ENCODE peak calls at places on chromosome 2, in six cellular contexts. E is esophagus squamous epithelium, W is dermis microvascular lymphatic vessel endothelial cell, K is GM04503, I is PC-3, D is omental fat pad. F is an unnamed sample.

GRCh38 chr2:27191107-27191829 is 20.6 kb upstream of the ATRAID start:
- DNase-seq in E (no peak), W (peak), K (no peak), D (no peak), I (peak), F (no peak)

GRCh38 chr2:32832821-32833220 is 113.9 kb upstream of the LTBP1 start:
- DNase-seq in I (no peak), K (no peak), D (no peak), E (no peak), W (no peak), F (no peak)

GRCh38 chr2:219939647-219940046 is 312.2 kb downstream of the SLC4A3 start:
- DNase-seq in W (no peak), K (no peak), D (no peak), I (no peak), E (no peak), F (no peak)

GRCh38 chr2:231238694-231239093 is 40.3 kb downstream of the ARMC9 start:
- DNase-seq in K (no peak), I (no peak), W (no peak), E (no peak), D (no peak), F (no peak)

GRCh38 chr2:174485763-174486613 is 841 bp downstream of the GPR155 start:
- DNase-seq in I (peak), E (peak), D (no peak), W (no peak), K (no peak), F (peak)

GRCh38 chr2:238114851-238115660 is 14.9 kb downstream of the ESPNL start:
- DNase-seq in E (no peak), K (no peak), D (no peak), I (no peak), W (no peak), F (no peak)

GRCh38 chr2:65076345-65076710 is 20.1 kb downstream of the CEP68 start:
- DNase-seq in I (peak), W (no peak), D (no peak), K (no peak), E (no peak), F (no peak)

GRCh38 chr2:20544093-20544747 is 97.3 kb downstream of the RHOB start:
- DNase-seq in E (no peak), K (no peak), I (no peak), W (no peak), D (no peak), F (no peak)

GRCh38 chr2:129744649-129745048 is 234.8 kb upstream of the RAB6C start:
- DNase-seq in I (no peak), E (no peak), D (no peak), K (no peak), W (no peak), F (no peak)

GRCh38 chr2:82779981-82780380 is 1679.1 kb downstream of the SUCLG1 start:
- DNase-seq in K (no peak), D (no peak), I (peak), W (no peak), E (no peak), F (no peak)

GRCh38 chr2:20855456-20855855 is 32.6 kb upstream of the LDAH start:
- DNase-seq in W (no peak), I (no peak), D (no peak), E (no peak), K (no peak), F (no peak)

GRCh38 chr2:39871291-39871761 is 92.3 kb upstream of the THUMPD2 start:
- DNase-seq in K (peak), W (peak), E (no peak), I (peak), D (no peak), F (no peak)

GRCh38 chr2:119941981-119942513 is 70.8 kb upstream of the EPB41L5 start:
- DNase-seq in K (no peak), E (no peak), D (no peak), W (no peak), I (no peak), F (no peak)

GRCh38 chr2:152283392-152283791 is 51.6 kb upstream of the FMNL2 start:
- DNase-seq in D (no peak), E (no peak), K (no peak), I (no peak), W (no peak), F (no peak)

GRCh38 chr2:204517154-204517553 is 28.1 kb upstream of the PARD3B start:
- DNase-seq in E (no peak), K (no peak), D (no peak), I (no peak), W (no peak), F (no peak)

GRCh38 chr2:113167115-113167932 is 6.4 kb upstream of the PSD4 start:
- DNase-seq in E (no peak), W (no peak), K (no peak), I (no peak), D (no peak), F (peak)

GRCh38 chr2:168198476-168199192 is 48.8 kb downstream of the STK39 start:
- DNase-seq in W (no peak), I (peak), K (no peak), D (no peak), E (no peak), F (no peak)

GRCh38 chr2:231933916-231934401 is 7.8 kb upstream of the NPPC start:
- DNase-seq in D (no peak), I (no peak), K (no peak), E (no peak), W (no peak), F (no peak)

GRCh38 chr2:45554073-45554742 is 56.9 kb downstream of the SRBD1 start:
- DNase-seq in W (no peak), K (peak), D (no peak), E (no peak), I (no peak), F (no peak)

GRCh38 chr2:207531024-207531411 is 1.3 kb downstream of the CREB1 start:
- DNase-seq in D (no peak), I (no peak), W (no peak), K (no peak), E (no peak), F (no peak)

GRCh38 chr2:168536925-168537466 is 80.9 kb downstream of the CERS6 start:
- DNase-seq in E (no peak), K (no peak), W (no peak), I (peak), D (no peak), F (no peak)

GRCh38 chr2:207214446-207214845 is 48.7 kb upstream of the KLF7 start:
- DNase-seq in K (no peak), W (no peak), E (no peak), D (no peak), I (no peak), F (no peak)

GRCh38 chr2:42225573-42225972 is 56.4 kb downstream of the EML4 start:
- DNase-seq in D (no peak), W (no peak), K (no peak), E (no peak), I (no peak), F (no peak)

GRCh38 chr2:234165421-234165820 is 114.9 kb downstream of the SPP2 start:
- DNase-seq in K (peak), I (no peak), D (no peak), W (no peak), E (no peak), F (no peak)

GRCh38 chr2:27264753-27265535 is 2.1 kb upstream of the SLC30A3 start:
- DNase-seq in D (peak), W (peak), E (no peak), I (peak), K (no peak), F (peak)

GRCh38 chr2:6237261-6237660 is 545.1 kb downstream of the SOX11 start:
- DNase-seq in W (no peak), K (no peak), I (no peak), D (no peak), E (no peak), F (no peak)

GRCh38 chr2:11716689-11717321 is 29.6 kb upstream of the LPIN1 start:
- DNase-seq in K (no peak), I (no peak), W (no peak), E (no peak), D (no peak), F (no peak)

GRCh38 chr2:25936889-25937545 is 45.3 kb downstream of the KIF3C start:
- DNase-seq in K (no peak), W (no peak), I (no peak), E (no peak), D (no peak), F (no peak)

GRCh38 chr2:141455877-141456276 is 674.9 kb downstream of the LRP1B start:
- DNase-seq in W (no peak), K (no peak), D (no peak), E (no peak), I (no peak), F (no peak)

GRCh38 chr2:189581354-189582139 is 961 bp upstream of the SLC40A1 start:
- DNase-seq in D (no peak), W (no peak), I (peak), K (no peak), E (no peak), F (no peak)

GRCh38 chr2:150619607-150620330 is 132.3 kb upstream of the RND3 start:
- DNase-seq in D (no peak), W (no peak), E (no peak), K (no peak), I (peak), F (no peak)

GRCh38 chr2:12663306-12664037 is 53.3 kb upstream of the TRIB2 start:
- DNase-seq in D (no peak), E (no peak), K (no peak), I (no peak), W (no peak), F (no peak)

F was measured in CD8-positive, alpha-beta T cell.